ENCODE peak calls at places on chromosome 13, in nine cellular contexts. One of them, this sample, is unnamed.

GRCh38 chr13:57631607-57632275 is at the start of gene PCDH17:
- DNase-seq in K562: no peak
- DNase-seq in A549: no peak
- DNase-seq in HCT116: no peak
- DNase-seq in Panc1: no peak
- DNase-seq in HepG2: no peak
- DNase-seq in SK-N-SH: peak
- DNase-seq in GM23338: peak
- DNase-seq in GM12878: no peak
- DNase-seq in this sample: no peak

GRCh38 chr13:95140502-95140901 is 160.7 kb downstream of the ABCC4 start:
- DNase-seq in K562: no peak
- DNase-seq in A549: no peak
- DNase-seq in HCT116: no peak
- DNase-seq in Panc1: no peak
- DNase-seq in HepG2: no peak
- DNase-seq in SK-N-SH: no peak
- DNase-seq in GM23338: no peak
- DNase-seq in GM12878: no peak
- DNase-seq in this sample: no peak

GRCh38 chr13:93226623-93227279 is at the start of gene GPC6:
- DNase-seq in K562: no peak
- DNase-seq in A549: peak
- DNase-seq in HCT116: no peak
- DNase-seq in Panc1: no peak
- DNase-seq in HepG2: peak
- DNase-seq in SK-N-SH: peak
- DNase-seq in GM23338: peak
- DNase-seq in GM12878: no peak
- DNase-seq in this sample: no peak

GRCh38 chr13:41544824-41545707 is 87.7 kb downstream of the RGCC start:
- DNase-seq in K562: no peak
- DNase-seq in A549: no peak
- DNase-seq in HCT116: no peak
- DNase-seq in Panc1: no peak
- DNase-seq in HepG2: no peak
- DNase-seq in SK-N-SH: no peak
- DNase-seq in GM23338: no peak
- DNase-seq in GM12878: no peak
- DNase-seq in this sample: peak

GRCh38 chr13:105957769-105958438 is 577.6 kb downstream of the EFNB2 start:
- DNase-seq in K562: no peak
- DNase-seq in A549: no peak
- DNase-seq in HCT116: no peak
- DNase-seq in Panc1: no peak
- DNase-seq in HepG2: no peak
- DNase-seq in SK-N-SH: no peak
- DNase-seq in GM23338: no peak
- DNase-seq in GM12878: no peak
- DNase-seq in this sample: no peak

GRCh38 chr13:110433014-110433413 is 125.9 kb downstream of the COL4A2 start:
- DNase-seq in K562: no peak
- DNase-seq in A549: no peak
- DNase-seq in HCT116: no peak
- DNase-seq in Panc1: no peak
- DNase-seq in HepG2: no peak
- DNase-seq in SK-N-SH: peak
- DNase-seq in GM23338: no peak
- DNase-seq in GM12878: no peak
- DNase-seq in this sample: no peak

GRCh38 chr13:24161010-24161775 is 673 bp downstream of the SPATA13 start:
- DNase-seq in K562: peak
- DNase-seq in A549: no peak
- DNase-seq in HCT116: no peak
- DNase-seq in Panc1: no peak
- DNase-seq in HepG2: peak
- DNase-seq in SK-N-SH: peak
- DNase-seq in GM23338: peak
- DNase-seq in GM12878: no peak
- DNase-seq in this sample: peak

GRCh38 chr13:35342440-35342839 is 134.0 kb downstream of the MAB21L1 start:
- DNase-seq in K562: no peak
- DNase-seq in A549: no peak
- DNase-seq in HCT116: no peak
- DNase-seq in Panc1: no peak
- DNase-seq in HepG2: no peak
- DNase-seq in SK-N-SH: no peak
- DNase-seq in GM23338: no peak
- DNase-seq in GM12878: no peak
- DNase-seq in this sample: no peak

GRCh38 chr13:94617389-94618000 is 15.8 kb downstream of the GPR180 start:
- DNase-seq in K562: peak
- DNase-seq in A549: no peak
- DNase-seq in HCT116: no peak
- DNase-seq in Panc1: no peak
- DNase-seq in HepG2: peak
- DNase-seq in SK-N-SH: peak
- DNase-seq in GM23338: peak
- DNase-seq in GM12878: no peak
- DNase-seq in this sample: no peak

GRCh38 chr13:110829486-110829885 is 85.4 kb downstream of the ANKRD10 start:
- DNase-seq in K562: no peak
- DNase-seq in A549: no peak
- DNase-seq in HCT116: no peak
- DNase-seq in Panc1: no peak
- DNase-seq in HepG2: no peak
- DNase-seq in SK-N-SH: no peak
- DNase-seq in GM23338: no peak
- DNase-seq in GM12878: no peak
- DNase-seq in this sample: no peak

GRCh38 chr13:73610799-73611592 is 523.2 kb downstream of the KLF12 start:
- DNase-seq in K562: no peak
- DNase-seq in A549: no peak
- DNase-seq in HCT116: no peak
- DNase-seq in Panc1: no peak
- DNase-seq in HepG2: no peak
- DNase-seq in SK-N-SH: no peak
- DNase-seq in GM23338: no peak
- DNase-seq in GM12878: no peak
- DNase-seq in this sample: no peak

GRCh38 chr13:73656863-73657262 is 477.3 kb downstream of the KLF12 start:
- DNase-seq in K562: no peak
- DNase-seq in A549: no peak
- DNase-seq in HCT116: no peak
- DNase-seq in Panc1: no peak
- DNase-seq in HepG2: no peak
- DNase-seq in SK-N-SH: no peak
- DNase-seq in GM23338: no peak
- DNase-seq in GM12878: no peak
- DNase-seq in this sample: no peak

GRCh38 chr13:97600438-97601080 is 166.6 kb downstream of the RAP2A start:
- DNase-seq in K562: no peak
- DNase-seq in A549: peak
- DNase-seq in HCT116: no peak
- DNase-seq in Panc1: no peak
- DNase-seq in HepG2: peak
- DNase-seq in SK-N-SH: no peak
- DNase-seq in GM23338: no peak
- DNase-seq in GM12878: no peak
- DNase-seq in this sample: no peak

GRCh38 chr13:86813198-86813597 is 858.0 kb upstream of the SLITRK5 start:
- DNase-seq in K562: no peak
- DNase-seq in A549: no peak
- DNase-seq in HCT116: no peak
- DNase-seq in Panc1: no peak
- DNase-seq in HepG2: no peak
- DNase-seq in SK-N-SH: no peak
- DNase-seq in GM23338: peak
- DNase-seq in GM12878: no peak
- DNase-seq in this sample: no peak

GRCh38 chr13:38159710-38160109 is 189.9 kb upstream of the UFM1 start:
- DNase-seq in K562: no peak
- DNase-seq in A549: no peak
- DNase-seq in HCT116: no peak
- DNase-seq in Panc1: no peak
- DNase-seq in HepG2: no peak
- DNase-seq in SK-N-SH: no peak
- DNase-seq in GM23338: no peak
- DNase-seq in GM12878: no peak
- DNase-seq in this sample: no peak

GRCh38 chr13:97380696-97381095 is 53.3 kb upstream of the RAP2A start:
- DNase-seq in K562: no peak
- DNase-seq in A549: no peak
- DNase-seq in HCT116: no peak
- DNase-seq in Panc1: no peak
- DNase-seq in HepG2: no peak
- DNase-seq in SK-N-SH: no peak
- DNase-seq in GM23338: no peak
- DNase-seq in GM12878: no peak
- DNase-seq in this sample: no peak

GRCh38 chr13:75264611-75265010 is 217.4 kb downstream of the TBC1D4 start:
- DNase-seq in K562: no peak
- DNase-seq in A549: no peak
- DNase-seq in HCT116: no peak
- DNase-seq in Panc1: no peak
- DNase-seq in HepG2: no peak
- DNase-seq in SK-N-SH: no peak
- DNase-seq in GM23338: peak
- DNase-seq in GM12878: no peak
- DNase-seq in this sample: no peak

DNA sequence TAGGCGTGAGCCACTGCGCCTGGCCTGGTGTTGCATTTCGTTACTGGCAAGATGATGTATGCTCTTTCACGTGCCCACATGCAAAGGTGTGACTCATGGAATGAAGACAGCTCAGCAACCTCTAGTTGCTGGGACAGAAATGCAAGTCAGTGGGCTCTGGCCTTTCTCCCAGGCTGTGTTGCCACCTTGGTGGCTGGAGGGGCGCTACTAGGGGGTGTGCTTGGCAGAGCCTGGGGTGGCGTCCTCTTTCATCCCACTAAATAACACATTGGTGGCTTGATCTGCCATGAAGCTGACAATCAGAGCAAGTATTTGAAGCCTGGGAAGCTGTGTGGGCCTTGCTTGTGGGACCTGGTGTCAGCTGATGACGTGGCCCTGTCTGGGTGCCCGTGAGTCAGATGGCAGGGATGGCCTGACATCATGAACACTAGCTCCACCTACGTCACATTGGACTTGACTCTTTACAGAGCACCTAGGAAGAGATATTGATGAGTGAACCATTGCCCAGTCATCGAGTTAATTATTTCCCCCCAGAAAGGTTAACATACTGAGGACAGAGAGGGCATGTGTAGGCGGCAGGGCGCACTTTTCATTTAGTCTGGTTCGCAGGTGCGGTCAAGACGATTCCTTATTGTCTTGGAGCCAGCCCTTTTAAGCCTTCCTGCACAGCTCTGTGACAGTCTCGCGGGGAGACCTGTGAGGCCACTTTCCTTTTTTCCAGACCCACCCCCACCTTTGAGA is 154.2 kb downstream of the TM9SF2 start:
- DNase-seq in K562: no peak
- DNase-seq in A549: peak
- DNase-seq in HCT116: peak
- DNase-seq in Panc1: no peak
- DNase-seq in HepG2: peak
- DNase-seq in SK-N-SH: no peak
- DNase-seq in GM23338: no peak
- DNase-seq in GM12878: no peak
- DNase-seq in this sample: no peak
- TF ChIP-seq REST in K562: no peak
- TF ChIP-seq REST in A549: no peak
- TF ChIP-seq REST in HCT116: no peak
- TF ChIP-seq REST in Panc1: no peak
- TF ChIP-seq REST in HepG2: no peak
- TF ChIP-seq REST in SK-N-SH: no peak
- TF ChIP-seq REST in GM23338: no peak
- TF ChIP-seq REST in GM12878: no peak
- TF ChIP-seq REST in this sample: no peak

DNA sequence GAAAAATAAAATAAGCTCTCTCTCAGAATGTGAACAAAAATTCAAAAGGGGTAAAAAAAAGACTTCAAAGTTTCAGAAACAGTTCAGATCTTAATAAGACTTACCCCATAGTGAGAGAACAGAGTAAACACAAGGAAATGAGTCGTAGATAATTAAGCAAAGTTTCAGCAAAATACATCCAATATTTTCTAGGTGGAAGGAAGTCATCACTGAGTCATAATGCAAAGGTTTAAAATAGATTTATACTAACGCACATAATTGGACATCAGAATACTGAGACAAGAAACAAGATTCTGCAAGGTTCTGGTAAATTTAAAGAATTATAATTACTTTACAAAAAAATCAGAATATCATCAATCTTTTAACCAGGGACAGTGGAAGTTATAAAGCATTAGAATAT is 1370.7 kb upstream of the ATXN8OS start:
- DNase-seq in K562: no peak
- DNase-seq in A549: no peak
- DNase-seq in HCT116: no peak
- DNase-seq in Panc1: no peak
- DNase-seq in HepG2: no peak
- DNase-seq in SK-N-SH: no peak
- DNase-seq in GM23338: no peak
- DNase-seq in GM12878: no peak
- DNase-seq in this sample: no peak
- H3K27ac ChIP-seq in K562: no peak
- H3K27ac ChIP-seq in A549: no peak
- H3K27ac ChIP-seq in HCT116: no peak
- H3K27ac ChIP-seq in Panc1: no peak
- H3K27ac ChIP-seq in HepG2: no peak
- H3K27ac ChIP-seq in SK-N-SH: no peak
- H3K27ac ChIP-seq in GM23338: no peak
- H3K27ac ChIP-seq in GM12878: no peak
- H3K27ac ChIP-seq in this sample: no peak

DNA sequence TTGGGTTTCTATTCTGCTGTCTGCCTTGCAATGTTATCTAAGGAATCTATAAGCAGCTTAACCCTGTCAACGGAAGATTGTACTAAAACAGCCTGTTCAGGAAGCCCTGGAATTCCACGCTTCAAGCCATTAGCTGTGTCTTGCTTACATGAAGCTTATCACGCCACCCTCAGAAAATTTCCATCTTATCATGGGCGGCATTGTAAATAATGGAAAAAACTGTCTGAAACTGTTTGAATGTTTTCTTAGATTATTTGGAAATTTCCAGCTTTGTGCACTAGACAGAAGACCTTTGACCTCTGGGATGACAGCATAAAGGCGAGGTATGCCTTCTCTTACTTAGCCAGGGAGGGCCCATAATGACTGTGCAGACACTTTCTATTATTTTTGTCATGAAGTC is 319.7 kb downstream of the KCNRG start:
- DNase-seq in K562: peak
- DNase-seq in A549: no peak
- DNase-seq in HCT116: no peak
- DNase-seq in Panc1: no peak
- DNase-seq in HepG2: peak
- DNase-seq in SK-N-SH: no peak
- DNase-seq in GM23338: no peak
- DNase-seq in GM12878: no peak
- DNase-seq in this sample: no peak
- H3K4me3 ChIP-seq in K562: no peak
- H3K4me3 ChIP-seq in A549: no peak
- H3K4me3 ChIP-seq in HCT116: no peak
- H3K4me3 ChIP-seq in Panc1: no peak
- H3K4me3 ChIP-seq in HepG2: no peak
- H3K4me3 ChIP-seq in SK-N-SH: no peak
- H3K4me3 ChIP-seq in GM23338: no peak
- H3K4me3 ChIP-seq in GM12878: no peak
- H3K4me3 ChIP-seq in this sample: no peak

GRCh38 chr13:79779761-79780160 is 298.8 kb downstream of the NDFIP2 start:
- DNase-seq in K562: no peak
- DNase-seq in A549: no peak
- DNase-seq in HCT116: no peak
- DNase-seq in Panc1: no peak
- DNase-seq in HepG2: peak
- DNase-seq in SK-N-SH: no peak
- DNase-seq in GM23338: no peak
- DNase-seq in GM12878: no peak
- DNase-seq in this sample: peak
- TF ChIP-seq REST in K562: no peak
- TF ChIP-seq REST in A549: no peak
- TF ChIP-seq REST in HCT116: no peak
- TF ChIP-seq REST in Panc1: no peak
- TF ChIP-seq REST in HepG2: no peak
- TF ChIP-seq REST in SK-N-SH: no peak
- TF ChIP-seq REST in GM23338: no peak
- TF ChIP-seq REST in GM12878: no peak
- TF ChIP-seq REST in this sample: no peak

This sample was measured in HL-60.